ENCODE peak calls at places on chromosomes 5 and 9, in seven cellular contexts. Q is adipocyte, O is adrenal gland, D is PC-3, W is colonic mucosa, S is cardiac muscle cell, R is spleen. K is an unnamed sample. For H3K9me3 and H3K36me3, the result is how much of the 10 kb centered on the place peaks cover.

GRCh38 chr9:3288686-3289085 is 237.1 kb downstream of the RFX3 start:
- DNase-seq in Q (peak), O (no peak), D (no peak), W (no peak), S (no peak), R (no peak), K (no peak)

GRCh38 chr9:4359016-4359415 is 59.1 kb upstream of the GLIS3 start:
- DNase-seq in Q (no peak), O (no peak), D (no peak), W (no peak), S (no peak), R (no peak), K (no peak)

GRCh38 chr9:78573205-78573604 is 276.3 kb downstream of the PSAT1 start:
- DNase-seq in Q (no peak), O (no peak), D (no peak), W (no peak), S (no peak), R (no peak), K (no peak)

GRCh38 chr9:85900504-85901201 is 40.3 kb upstream of the NAA35 start:
- DNase-seq in Q (peak), O (no peak), D (peak), W (peak), S (peak), R (no peak), K (peak)

GRCh38 chr9:31388660-31389059 is 995.8 kb upstream of the ACO1 start:
- DNase-seq in Q (no peak), O (no peak), D (no peak), W (no peak), S (no peak), R (no peak), K (peak)

GRCh38 chr9:124248066-124248465 is 9.7 kb upstream of the NEK6 start:
- DNase-seq in Q (no peak), O (no peak), D (no peak), W (no peak), S (no peak), R (no peak), K (no peak)

GRCh38 chr5:143987751-143988560 is 176.0 kb downstream of the HMHB1 start:
- DNase-seq in Q (peak), O (no peak), D (no peak), W (no peak), S (no peak), R (no peak), K (no peak)

GRCh38 chr9:123848447-123849085 is 81.4 kb downstream of the DENND1A start:
- DNase-seq in Q (no peak), O (no peak), D (no peak), W (no peak), S (no peak), R (no peak), K (no peak)

GRCh38 chr5:127094161-127094560 is 20.9 kb upstream of the C5orf63 start:
- DNase-seq in Q (no peak), O (no peak), D (no peak), W (no peak), S (no peak), R (no peak), K (no peak)

GRCh38 chr9:76433851-76434250 is 25.1 kb upstream of the GCNT1 start:
- DNase-seq in Q (peak), O (no peak), D (peak), W (no peak), S (no peak), R (no peak), K (no peak)

GRCh38 chr9:105150991-105151685 is 93.3 kb upstream of the SLC44A1 start:
- DNase-seq in Q (peak), O (peak), D (peak), W (no peak), S (no peak), R (no peak), K (no peak)

GRCh38 chr5:15694694-15695093 is 194.7 kb downstream of the FBXL7 start:
- DNase-seq in Q (peak), O (no peak), D (no peak), W (no peak), S (no peak), R (no peak), K (no peak)
- H3K4me3 ChIP-seq in Q (peak), O (peak), D (no peak), W (no peak), S (no peak), R (no peak), K (no peak)

GRCh38 chr5:141320225-141321169 is at the start of gene TAF7:
- DNase-seq in Q (peak), O (peak), D (peak), W (peak), S (peak), R (peak), K (peak)
- H3K9me3 ChIP-seq in Q (under half), O (half or more), D (under half), W (under half), S (under half), R (half or more), K (under half)

DNA sequence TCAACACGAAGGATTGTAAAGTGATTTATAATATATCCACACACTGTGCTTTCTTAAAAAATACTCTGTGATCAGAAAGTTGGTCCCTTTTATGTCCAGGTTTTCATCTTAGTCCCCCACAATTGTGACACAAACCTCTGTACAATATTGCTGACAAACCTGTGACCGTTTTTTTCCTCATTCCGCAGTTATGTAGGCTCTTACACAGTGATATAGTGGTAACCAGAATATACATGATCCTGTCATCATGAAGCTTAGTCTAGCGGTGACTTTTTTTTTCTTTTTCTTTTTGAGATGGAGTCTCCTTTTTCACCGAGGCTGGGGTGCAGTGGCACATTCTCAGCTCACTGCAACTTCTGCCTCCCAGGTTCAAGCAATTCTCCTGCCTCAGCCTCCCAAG is 8.7 kb downstream of the ANP32B start:
- DNase-seq in Q (no peak), O (no peak), D (no peak), W (no peak), S (no peak), R (no peak), K (no peak)
- H3K36me3 ChIP-seq in Q (under half), O (under half), D (under half), W (under half), S (under half), R (under half), K (half or more)

GRCh38 chr5:2755371-2755715 is 3.9 kb upstream of the IRX2 start:
- DNase-seq in Q (no peak), O (no peak), D (no peak), W (no peak), S (no peak), R (no peak), K (no peak)

GRCh38 chr5:2755811-2756210 is 4.3 kb upstream of the IRX2 start:
- DNase-seq in Q (no peak), O (no peak), D (no peak), W (no peak), S (peak), R (no peak), K (no peak)

GRCh38 chr5:2757563-2758311 is 6.3 kb upstream of the IRX2 start:
- DNase-seq in Q (no peak), O (peak), D (peak), W (no peak), S (no peak), R (no peak), K (no peak)

GRCh38 chr5:2756764-2757163 is 5.3 kb upstream of the IRX2 start:
- DNase-seq in Q (no peak), O (no peak), D (peak), W (no peak), S (peak), R (no peak), K (no peak)

DNA sequence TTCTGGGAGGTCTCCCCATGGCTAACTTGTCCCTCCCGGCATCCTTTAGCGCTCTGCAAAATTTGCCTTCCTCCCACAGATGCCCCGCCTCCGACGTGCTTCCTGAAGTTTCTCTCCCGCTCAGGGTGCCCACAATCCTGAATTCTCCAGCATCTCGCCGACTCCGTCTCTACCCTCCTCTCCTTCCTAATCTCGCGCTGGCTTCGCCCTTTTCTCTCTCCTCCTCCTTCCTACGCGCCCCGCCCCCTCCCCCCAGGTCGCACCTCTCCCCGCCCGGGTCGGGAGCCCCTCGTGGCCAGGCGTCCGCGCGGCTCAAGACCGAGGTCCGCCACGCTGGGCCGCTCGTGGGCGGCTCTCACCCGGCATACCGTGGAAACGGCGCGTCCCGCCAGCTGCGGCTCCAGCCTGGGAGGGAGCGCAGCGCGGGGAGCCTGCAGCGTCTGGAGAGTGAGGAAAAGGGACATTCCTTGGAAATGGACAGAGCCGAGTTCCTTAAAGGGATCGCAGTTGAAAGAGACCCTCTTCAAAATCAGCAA is 4.8 kb upstream of the IRX2 start:
- DNase-seq in Q (no peak), O (no peak), D (peak), W (no peak), S (peak), R (no peak), K (peak)
- H3K4me3 ChIP-seq in Q (peak), O (peak), D (peak), W (no peak), S (peak), R (peak), K (peak)

GRCh38 chr5:141383345-141383744 is 803 bp downstream of the PCDHGA7 start:
- DNase-seq in Q (no peak), O (no peak), D (no peak), W (no peak), S (no peak), R (no peak), K (no peak)
- H3K9me3 ChIP-seq in Q (under half), O (under half), D (under half), W (under half), S (under half), R (half or more), K (under half)

DNA sequence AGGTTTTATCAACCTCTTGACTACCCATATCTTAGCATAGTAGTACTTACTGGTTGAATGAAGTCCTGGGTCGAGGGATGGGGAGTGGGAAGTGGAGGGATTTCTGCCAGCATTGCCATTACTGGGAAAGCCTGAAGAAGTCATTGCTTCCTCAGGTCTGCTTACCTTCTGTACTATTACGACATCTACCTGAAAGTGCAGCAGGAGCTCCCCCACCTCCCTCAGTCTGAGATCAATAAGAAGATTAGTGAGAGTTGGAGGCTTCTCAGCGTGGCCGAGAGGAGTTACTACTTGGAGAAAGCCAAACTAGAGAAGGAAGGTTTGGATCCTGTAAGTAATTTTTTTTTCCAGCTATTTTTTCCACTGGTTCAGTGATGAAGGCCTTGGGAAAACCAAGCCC is 5.8 kb downstream of the HMGXB3 start:
- DNase-seq in Q (no peak), O (no peak), D (no peak), W (no peak), S (no peak), R (no peak), K (no peak)
- H3K36me3 ChIP-seq in Q (half or more), O (half or more), D (half or more), W (under half), S (under half), R (under half), K (half or more)